ENCODE peak calls at places on chromosomes 12 and 14, in six cellular contexts. One of them, this sample, is unnamed.

GRCh38 chr12:48442191-48442828 is 30.0 kb upstream of the ANP32D start:
- DNase-seq in NCI-H446: no peak
- DNase-seq in WERI-Rb-1: peak
- DNase-seq in memory B cell: no peak
- DNase-seq in fibroblast of mammary gland: no peak
- DNase-seq in AG09319: no peak
- DNase-seq in this sample: no peak

GRCh38 chr12:65895759-65896656 is 71.7 kb downstream of the HMGA2 start:
- DNase-seq in WERI-Rb-1: no peak
- DNase-seq in fibroblast of mammary gland: no peak
- DNase-seq in NCI-H446: no peak
- DNase-seq in memory B cell: no peak
- DNase-seq in AG09319: no peak
- DNase-seq in this sample: no peak

GRCh38 chr12:133233006-133233405 is 2.7 kb downstream of the ANHX start:
- DNase-seq in WERI-Rb-1: no peak
- DNase-seq in memory B cell: no peak
- DNase-seq in AG09319: no peak
- DNase-seq in fibroblast of mammary gland: no peak
- DNase-seq in NCI-H446: no peak
- DNase-seq in this sample: no peak

GRCh38 chr14:83548061-83548839 is 1981.7 kb upstream of the FLRT2 start:
- DNase-seq in fibroblast of mammary gland: peak
- DNase-seq in AG09319: no peak
- DNase-seq in WERI-Rb-1: no peak
- DNase-seq in NCI-H446: no peak
- DNase-seq in memory B cell: no peak
- DNase-seq in this sample: no peak

GRCh38 chr14:52741865-52742264 is 11.9 kb downstream of the STYX start:
- DNase-seq in NCI-H446: no peak
- DNase-seq in fibroblast of mammary gland: no peak
- DNase-seq in WERI-Rb-1: no peak
- DNase-seq in AG09319: no peak
- DNase-seq in memory B cell: no peak
- DNase-seq in this sample: no peak

GRCh38 chr12:94504386-94504785 is 44.7 kb upstream of the CEP83 start:
- DNase-seq in fibroblast of mammary gland: no peak
- DNase-seq in memory B cell: no peak
- DNase-seq in NCI-H446: no peak
- DNase-seq in AG09319: no peak
- DNase-seq in WERI-Rb-1: no peak
- DNase-seq in this sample: no peak

GRCh38 chr12:26749781-26750180 is 83.2 kb downstream of the ITPR2 start:
- DNase-seq in WERI-Rb-1: no peak
- DNase-seq in AG09319: no peak
- DNase-seq in memory B cell: no peak
- DNase-seq in NCI-H446: no peak
- DNase-seq in fibroblast of mammary gland: no peak
- DNase-seq in this sample: no peak

GRCh38 chr12:31560516-31560915 is 30.4 kb downstream of the DENND5B start:
- DNase-seq in NCI-H446: no peak
- DNase-seq in WERI-Rb-1: no peak
- DNase-seq in memory B cell: no peak
- DNase-seq in AG09319: no peak
- DNase-seq in fibroblast of mammary gland: no peak
- DNase-seq in this sample: no peak

GRCh38 chr14:48325486-48325885 is 650.1 kb upstream of the MDGA2 start:
- DNase-seq in NCI-H446: no peak
- DNase-seq in memory B cell: no peak
- DNase-seq in WERI-Rb-1: no peak
- DNase-seq in AG09319: no peak
- DNase-seq in fibroblast of mammary gland: no peak
- DNase-seq in this sample: no peak

GRCh38 chr12:87369161-87369560 is 660.0 kb downstream of the C12orf50 start:
- DNase-seq in NCI-H446: no peak
- DNase-seq in memory B cell: no peak
- DNase-seq in WERI-Rb-1: no peak
- DNase-seq in AG09319: no peak
- DNase-seq in fibroblast of mammary gland: no peak
- DNase-seq in this sample: no peak

GRCh38 chr14:104746951-104747481 is 5.9 kb upstream of the SIVA1 start:
- DNase-seq in memory B cell: no peak
- DNase-seq in WERI-Rb-1: no peak
- DNase-seq in fibroblast of mammary gland: no peak
- DNase-seq in AG09319: no peak
- DNase-seq in NCI-H446: no peak
- DNase-seq in this sample: peak

GRCh38 chr14:105139212-105139825 is 29.3 kb downstream of the JAG2 start:
- DNase-seq in WERI-Rb-1: peak
- DNase-seq in NCI-H446: no peak
- DNase-seq in AG09319: no peak
- DNase-seq in memory B cell: no peak
- DNase-seq in fibroblast of mammary gland: no peak
- DNase-seq in this sample: no peak

GRCh38 chr14:81465507-81466228 is 65.5 kb upstream of the STON2 start:
- DNase-seq in NCI-H446: no peak
- DNase-seq in fibroblast of mammary gland: no peak
- DNase-seq in WERI-Rb-1: no peak
- DNase-seq in AG09319: no peak
- DNase-seq in memory B cell: peak
- DNase-seq in this sample: no peak

GRCh38 chr12:12722351-12723146 is 5.4 kb downstream of the CDKN1B start:
- DNase-seq in NCI-H446: no peak
- DNase-seq in memory B cell: no peak
- DNase-seq in WERI-Rb-1: no peak
- DNase-seq in fibroblast of mammary gland: peak
- DNase-seq in AG09319: no peak
- DNase-seq in this sample: peak

GRCh38 chr14:20989787-20990600 is at the start of gene METTL17:
- DNase-seq in NCI-H446: peak
- DNase-seq in fibroblast of mammary gland: peak
- DNase-seq in WERI-Rb-1: peak
- DNase-seq in memory B cell: peak
- DNase-seq in AG09319: peak
- DNase-seq in this sample: peak

GRCh38 chr14:105182296-105183020 is 1.3 kb upstream of the NUDT14 start:
- DNase-seq in memory B cell: no peak
- DNase-seq in NCI-H446: no peak
- DNase-seq in AG09319: no peak
- DNase-seq in fibroblast of mammary gland: no peak
- DNase-seq in WERI-Rb-1: no peak
- DNase-seq in this sample: no peak

GRCh38 chr12:119372540-119372939 is 38.0 kb downstream of the CCDC60 start:
- DNase-seq in AG09319: no peak
- DNase-seq in WERI-Rb-1: no peak
- DNase-seq in memory B cell: no peak
- DNase-seq in fibroblast of mammary gland: no peak
- DNase-seq in NCI-H446: no peak
- DNase-seq in this sample: no peak

GRCh38 chr12:57240926-57241555 is 9.9 kb downstream of the STAC3 start:
- DNase-seq in memory B cell: peak
- DNase-seq in fibroblast of mammary gland: no peak
- DNase-seq in NCI-H446: no peak
- DNase-seq in WERI-Rb-1: peak
- DNase-seq in AG09319: no peak
- DNase-seq in this sample: no peak

GRCh38 chr12:94242871-94243270 is 94.5 kb downstream of the PLXNC1 start:
- DNase-seq in AG09319: no peak
- DNase-seq in NCI-H446: no peak
- DNase-seq in WERI-Rb-1: no peak
- DNase-seq in fibroblast of mammary gland: no peak
- DNase-seq in memory B cell: no peak
- DNase-seq in this sample: no peak

GRCh38 chr12:76714861-76715260 is 49.1 kb upstream of the ZDHHC17 start:
- DNase-seq in fibroblast of mammary gland: no peak
- DNase-seq in NCI-H446: no peak
- DNase-seq in WERI-Rb-1: no peak
- DNase-seq in memory B cell: no peak
- DNase-seq in AG09319: no peak
- DNase-seq in this sample: no peak

GRCh38 chr12:86698581-86698980 is 442.4 kb upstream of the MGAT4C start:
- DNase-seq in AG09319: peak
- DNase-seq in fibroblast of mammary gland: peak
- DNase-seq in WERI-Rb-1: no peak
- DNase-seq in NCI-H446: no peak
- DNase-seq in memory B cell: no peak
- DNase-seq in this sample: no peak

GRCh38 chr12:57214398-57214781 is 2.2 kb upstream of the NXPH4 start:
- DNase-seq in NCI-H446: peak
- DNase-seq in WERI-Rb-1: peak
- DNase-seq in AG09319: no peak
- DNase-seq in memory B cell: peak
- DNase-seq in fibroblast of mammary gland: peak
- DNase-seq in this sample: no peak

GRCh38 chr14:100078997-100079561 is 13.9 kb downstream of the EVL start:
- DNase-seq in memory B cell: no peak
- DNase-seq in WERI-Rb-1: peak
- DNase-seq in AG09319: no peak
- DNase-seq in fibroblast of mammary gland: peak
- DNase-seq in NCI-H446: no peak
- DNase-seq in this sample: no peak

GRCh38 chr12:61781021-61781581 is 479.1 kb upstream of the USP15 start:
- DNase-seq in WERI-Rb-1: no peak
- DNase-seq in AG09319: no peak
- DNase-seq in memory B cell: no peak
- DNase-seq in NCI-H446: no peak
- DNase-seq in fibroblast of mammary gland: no peak
- DNase-seq in this sample: no peak

GRCh38 chr12:45231515-45232145 is 15.7 kb downstream of the ANO6 start:
- DNase-seq in NCI-H446: no peak
- DNase-seq in AG09319: no peak
- DNase-seq in memory B cell: no peak
- DNase-seq in WERI-Rb-1: no peak
- DNase-seq in fibroblast of mammary gland: peak
- DNase-seq in this sample: no peak

GRCh38 chr14:69037790-69038448 is 58.8 kb upstream of the ACTN1 start:
- DNase-seq in WERI-Rb-1: no peak
- DNase-seq in AG09319: no peak
- DNase-seq in NCI-H446: no peak
- DNase-seq in memory B cell: no peak
- DNase-seq in fibroblast of mammary gland: peak
- DNase-seq in this sample: no peak

GRCh38 chr12:111505601-111506036 is 93.5 kb downstream of the ATXN2 start:
- DNase-seq in WERI-Rb-1: no peak
- DNase-seq in NCI-H446: no peak
- DNase-seq in AG09319: no peak
- DNase-seq in memory B cell: no peak
- DNase-seq in fibroblast of mammary gland: no peak
- DNase-seq in this sample: no peak

GRCh38 chr14:102314242-102315011 is 5.1 kb upstream of the ZNF839 start:
- DNase-seq in memory B cell: peak
- DNase-seq in AG09319: peak
- DNase-seq in fibroblast of mammary gland: peak
- DNase-seq in WERI-Rb-1: peak
- DNase-seq in NCI-H446: peak
- DNase-seq in this sample: peak

GRCh38 chr12:118164798-118165486 is 29.0 kb downstream of the PEBP1 start:
- DNase-seq in NCI-H446: no peak
- DNase-seq in WERI-Rb-1: peak
- DNase-seq in memory B cell: no peak
- DNase-seq in AG09319: no peak
- DNase-seq in fibroblast of mammary gland: peak
- DNase-seq in this sample: no peak

GRCh38 chr14:72545411-72546311 is 348.2 kb downstream of the DPF3 start:
- DNase-seq in NCI-H446: no peak
- DNase-seq in fibroblast of mammary gland: no peak
- DNase-seq in WERI-Rb-1: no peak
- DNase-seq in memory B cell: no peak
- DNase-seq in AG09319: no peak
- DNase-seq in this sample: no peak

GRCh38 chr14:54570047-54570446 is 3.1 kb downstream of the SAMD4A start:
- DNase-seq in memory B cell: no peak
- DNase-seq in NCI-H446: no peak
- DNase-seq in AG09319: no peak
- DNase-seq in fibroblast of mammary gland: no peak
- DNase-seq in WERI-Rb-1: no peak
- DNase-seq in this sample: no peak

GRCh38 chr14:55170526-55170925 is 20.9 kb downstream of the DLGAP5 start:
- DNase-seq in fibroblast of mammary gland: no peak
- DNase-seq in WERI-Rb-1: no peak
- DNase-seq in NCI-H446: no peak
- DNase-seq in memory B cell: no peak
- DNase-seq in AG09319: no peak
- DNase-seq in this sample: no peak

GRCh38 chr14:98138666-98139065 is 1133.3 kb downstream of the BCL11B start:
- DNase-seq in AG09319: no peak
- DNase-seq in NCI-H446: no peak
- DNase-seq in fibroblast of mammary gland: peak
- DNase-seq in memory B cell: no peak
- DNase-seq in WERI-Rb-1: peak
- DNase-seq in this sample: peak

GRCh38 chr12:53498235-53498630 is 1.0 kb downstream of the MAP3K12 start:
- DNase-seq in NCI-H446: no peak
- DNase-seq in WERI-Rb-1: no peak
- DNase-seq in memory B cell: no peak
- DNase-seq in fibroblast of mammary gland: no peak
- DNase-seq in AG09319: no peak
- DNase-seq in this sample: no peak

GRCh38 chr12:49776858-49777257 is 35.5 kb downstream of the TMBIM6 start:
- DNase-seq in fibroblast of mammary gland: no peak
- DNase-seq in WERI-Rb-1: peak
- DNase-seq in NCI-H446: no peak
- DNase-seq in AG09319: no peak
- DNase-seq in memory B cell: no peak
- DNase-seq in this sample: no peak

GRCh38 chr12:91264178-91264577 is 81.6 kb upstream of the DCN start:
- DNase-seq in AG09319: no peak
- DNase-seq in WERI-Rb-1: no peak
- DNase-seq in fibroblast of mammary gland: no peak
- DNase-seq in memory B cell: no peak
- DNase-seq in NCI-H446: no peak
- DNase-seq in this sample: no peak

GRCh38 chr14:69260246-69260978 is 454 bp downstream of the GALNT16 start:
- DNase-seq in fibroblast of mammary gland: no peak
- DNase-seq in NCI-H446: no peak
- DNase-seq in AG09319: no peak
- DNase-seq in memory B cell: peak
- DNase-seq in WERI-Rb-1: peak
- DNase-seq in this sample: no peak

GRCh38 chr14:39015360-39015961 is 87.6 kb downstream of the SEC23A start:
- DNase-seq in NCI-H446: peak
- DNase-seq in memory B cell: no peak
- DNase-seq in AG09319: peak
- DNase-seq in WERI-Rb-1: no peak
- DNase-seq in fibroblast of mammary gland: peak
- DNase-seq in this sample: peak